ENCODE peak calls at places on chromosome 20, in ten cellular contexts. T is non-pigmented ciliary epithelial cell; M is lower leg skin; E is germinal center; A is ecto neural progenitor cell; L is cardiac muscle cell; K is fibroblast of lung; Q is activated T-cell treated with anti-CD3 and anti-CD28 coated beads, Interleukin-2, amount 50 U/mL, for 72 hours; Z is astrocyte of the spinal cord; P is mucosa of gallbladder. V is an unnamed sample.

GRCh38 chr20:63076421-63076820 is 69.7 kb upstream of the BHLHE23 start:
- DNase-seq in T (no peak), M (peak), E (no peak), A (no peak), L (no peak), K (no peak), Q (no peak), Z (no peak), P (no peak), V (no peak)

GRCh38 chr20:58215116-58215515 is 13.3 kb downstream of the ANKRD60 start:
- DNase-seq in T (no peak), M (no peak), E (no peak), A (no peak), L (no peak), K (no peak), Q (no peak), Z (no peak), P (no peak), V (no peak)

GRCh38 chr20:58890454-58891075 is 38.0 kb downstream of the GNAS start:
- DNase-seq in T (peak), M (peak), E (peak), A (peak), L (peak), K (peak), Q (peak), Z (peak), P (peak), V (peak)

GRCh38 chr20:38536310-38536709 is 44.7 kb upstream of the ADIG start:
- DNase-seq in T (peak), M (no peak), E (no peak), A (no peak), L (no peak), K (peak), Q (no peak), Z (peak), P (no peak), V (no peak)

GRCh38 chr20:38599410-38599882 is 2.2 kb upstream of the ARHGAP40 start:
- DNase-seq in T (no peak), M (no peak), E (no peak), A (no peak), L (peak), K (peak), Q (no peak), Z (no peak), P (peak), V (peak)

GRCh38 chr20:5484926-5485325 is 168.2 kb upstream of the PROKR2 start:
- DNase-seq in T (no peak), M (peak), E (no peak), A (no peak), L (no peak), K (no peak), Q (no peak), Z (no peak), P (no peak), V (no peak)

GRCh38 chr20:60999256-60999655 is 252.8 kb upstream of the CDH4 start:
- DNase-seq in T (no peak), M (no peak), E (no peak), A (no peak), L (no peak), K (no peak), Q (no peak), Z (no peak), P (no peak), V (no peak)

GRCh38 chr20:1299522-1299921 is 29.4 kb downstream of the SDCBP2 start:
- DNase-seq in T (no peak), M (no peak), E (peak), A (no peak), L (no peak), K (no peak), Q (peak), Z (no peak), P (no peak), V (peak)

GRCh38 chr20:2871555-2872303 is 1.6 kb upstream of the PTPRA start:
- DNase-seq in T (no peak), M (no peak), E (no peak), A (no peak), L (no peak), K (no peak), Q (no peak), Z (peak), P (no peak), V (no peak)

GRCh38 chr20:57398231-57398821 is 7.1 kb downstream of the RBM38 start:
- DNase-seq in T (no peak), M (peak), E (peak), A (no peak), L (no peak), K (no peak), Q (peak), Z (no peak), P (peak), V (peak)

GRCh38 chr20:63835031-63835858 is 4.2 kb upstream of the ZBTB46 start:
- DNase-seq in T (peak), M (peak), E (no peak), A (peak), L (peak), K (peak), Q (no peak), Z (peak), P (peak), V (peak)

GRCh38 chr20:41249371-41249770 is 68.2 kb downstream of the ZHX3 start:
- DNase-seq in T (peak), M (peak), E (no peak), A (no peak), L (peak), K (peak), Q (no peak), Z (peak), P (peak), V (no peak)

GRCh38 chr20:41494451-41494850 is 123.7 kb downstream of the CHD6 start:
- DNase-seq in T (no peak), M (no peak), E (no peak), A (no peak), L (no peak), K (no peak), Q (no peak), Z (no peak), P (no peak), V (no peak)

GRCh38 chr20:61436268-61436667 is 184.2 kb downstream of the CDH4 start:
- DNase-seq in T (peak), M (no peak), E (no peak), A (no peak), L (peak), K (peak), Q (no peak), Z (peak), P (no peak), V (no peak)

GRCh38 chr20:45919951-45920794 is 8.2 kb upstream of the PLTP start:
- DNase-seq in T (no peak), M (no peak), E (no peak), A (no peak), L (peak), K (peak), Q (no peak), Z (peak), P (peak), V (no peak)

GRCh38 chr20:50330504-50331313 is 140.1 kb downstream of the CEBPB start:
- DNase-seq in T (no peak), M (peak), E (no peak), A (no peak), L (peak), K (peak), Q (no peak), Z (peak), P (no peak), V (peak)

GRCh38 chr20:6769953-6770831 is 2.7 kb downstream of the BMP2 start:
- DNase-seq in T (no peak), M (peak), E (no peak), A (peak), L (peak), K (peak), Q (no peak), Z (peak), P (peak), V (no peak)

GRCh38 chr20:49680475-49680874 is 33.2 kb downstream of the B4GALT5 start:
- DNase-seq in T (no peak), M (no peak), E (no peak), A (no peak), L (no peak), K (no peak), Q (no peak), Z (no peak), P (no peak), V (no peak)

GRCh38 chr20:50111120-50111828 is 1.7 kb downstream of the UBE2V1 start:
- DNase-seq in T (no peak), M (peak), E (no peak), A (no peak), L (peak), K (peak), Q (peak), Z (peak), P (no peak), V (no peak)

GRCh38 chr20:54063998-54064676 is 6.3 kb downstream of the BCAS1 start:
- DNase-seq in T (no peak), M (no peak), E (no peak), A (no peak), L (no peak), K (no peak), Q (peak), Z (no peak), P (no peak), V (no peak)

GRCh38 chr20:3312940-3313656 is 74.1 kb upstream of the SLC4A11 start:
- DNase-seq in T (peak), M (no peak), E (no peak), A (no peak), L (peak), K (peak), Q (no peak), Z (peak), P (no peak), V (peak)

GRCh38 chr20:62025832-62026563 is 39.7 kb downstream of the TAF4 start:
- DNase-seq in T (peak), M (no peak), E (no peak), A (no peak), L (peak), K (peak), Q (peak), Z (peak), P (peak), V (no peak)

GRCh38 chr20:59583428-59584277 is 20.7 kb upstream of the PHACTR3 start:
- DNase-seq in T (no peak), M (no peak), E (no peak), A (no peak), L (peak), K (no peak), Q (no peak), Z (no peak), P (peak), V (no peak)

GRCh38 chr20:16003310-16003709 is 569.9 kb downstream of the KIF16B start:
- DNase-seq in T (no peak), M (no peak), E (no peak), A (no peak), L (no peak), K (no peak), Q (no peak), Z (no peak), P (no peak), V (no peak)

GRCh38 chr20:46293084-46293483 is 15.2 kb downstream of the CDH22 start:
- DNase-seq in T (no peak), M (no peak), E (no peak), A (peak), L (peak), K (peak), Q (no peak), Z (peak), P (no peak), V (peak)

GRCh38 chr20:53162251-53162835 is 190.2 kb downstream of the TSHZ2 start:
- DNase-seq in T (peak), M (no peak), E (peak), A (peak), L (peak), K (peak), Q (peak), Z (peak), P (peak), V (peak)

GRCh38 chr20:57620274-57620990 is at the start of gene ZBP1:
- DNase-seq in T (no peak), M (peak), E (peak), A (no peak), L (no peak), K (no peak), Q (peak), Z (no peak), P (no peak), V (peak)

GRCh38 chr20:41318271-41318649 is 729 bp upstream of the ZHX3 start:
- DNase-seq in T (no peak), M (peak), E (no peak), A (peak), L (no peak), K (no peak), Q (no peak), Z (peak), P (peak), V (no peak)

GRCh38 chr20:46222521-46223007 is 85.7 kb downstream of the CDH22 start:
- DNase-seq in T (no peak), M (no peak), E (no peak), A (no peak), L (peak), K (no peak), Q (no peak), Z (no peak), P (no peak), V (no peak)

GRCh38 chr20:59743767-59744485 is 139.6 kb downstream of the PHACTR3 start:
- DNase-seq in T (no peak), M (no peak), E (no peak), A (no peak), L (no peak), K (no peak), Q (no peak), Z (no peak), P (peak), V (peak)

GRCh38 chr20:49104365-49104648 is 58.2 kb downstream of the CSE1L start:
- DNase-seq in T (no peak), M (no peak), E (no peak), A (peak), L (no peak), K (no peak), Q (no peak), Z (no peak), P (no peak), V (no peak)

GRCh38 chr20:31713312-31714049 is 9.2 kb downstream of the BCL2L1 start:
- DNase-seq in T (peak), M (peak), E (no peak), A (no peak), L (peak), K (peak), Q (no peak), Z (peak), P (peak), V (peak)

GRCh38 chr20:10590950-10591349 is 82.8 kb downstream of the JAG1 start:
- DNase-seq in T (no peak), M (no peak), E (no peak), A (no peak), L (no peak), K (no peak), Q (no peak), Z (no peak), P (no peak), V (no peak)

GRCh38 chr20:23574977-23575376 is 6.7 kb upstream of the CST9L start:
- DNase-seq in T (no peak), M (no peak), E (no peak), A (no peak), L (no peak), K (no peak), Q (no peak), Z (no peak), P (no peak), V (no peak)

GRCh38 chr20:15491564-15491963 is 1081.7 kb downstream of the KIF16B start:
- DNase-seq in T (no peak), M (no peak), E (no peak), A (no peak), L (no peak), K (no peak), Q (no peak), Z (no peak), P (no peak), V (peak)

GRCh38 chr20:51811040-51811351 is 8.7 kb upstream of the SALL4 start:
- DNase-seq in T (peak), M (no peak), E (no peak), A (no peak), L (peak), K (no peak), Q (no peak), Z (no peak), P (no peak), V (no peak)

GRCh38 chr20:44014807-44015732 is 100.4 kb downstream of the TOX2 start:
- DNase-seq in T (no peak), M (peak), E (no peak), A (no peak), L (peak), K (no peak), Q (no peak), Z (no peak), P (no peak), V (no peak)

GRCh38 chr20:2799688-2800589 is 488 bp downstream of the CPXM1 start:
- DNase-seq in T (no peak), M (peak), E (peak), A (peak), L (peak), K (peak), Q (no peak), Z (peak), P (no peak), V (no peak)

V was measured in RPMI8226.